ENCODE peak calls at places on chromosomes 5 and 9, in four cellular contexts. B, X, Q and A are unnamed samples.

GRCh38 chr9:80191108-80191507 is 619.3 kb downstream of the TLE4 start:
- DNase-seq in Q (no peak), X (no peak), B (no peak), A (no peak)

GRCh38 chr5:152505442-152506042 is 100.5 kb upstream of the NMUR2 start:
- DNase-seq in X (peak), B (no peak), Q (peak), A (peak)

GRCh38 chr9:35415769-35416427 is 74.0 kb upstream of the RUSC2 start:
- DNase-seq in Q (peak), X (no peak), B (no peak), A (no peak)

GRCh38 chr5:175902013-175902412 is 30.6 kb downstream of the CPLX2 start:
- DNase-seq in Q (no peak), B (no peak), X (no peak), A (no peak)

GRCh38 chr5:6000867-6001266 is 377.5 kb downstream of the MED10 start:
- DNase-seq in X (no peak), B (no peak), Q (no peak), A (no peak)

GRCh38 chr9:6538666-6539071 is 106.9 kb downstream of the GLDC start:
- DNase-seq in B (no peak), X (no peak), Q (peak), A (no peak)

GRCh38 chr5:10364186-10364689 is 10.7 kb downstream of the MARCHF6 start:
- DNase-seq in Q (no peak), X (no peak), B (no peak), A (no peak)

GRCh38 chr9:89766981-89767380 is 162.2 kb downstream of the GADD45G start:
- DNase-seq in Q (no peak), B (no peak), X (no peak), A (no peak)

GRCh38 chr5:139146809-139147742 is 51.1 kb downstream of the SIL1 start:
- DNase-seq in X (no peak), B (no peak), Q (no peak), A (no peak)

GRCh38 chr5:179235416-179236400 is 109.6 kb downstream of the ADAMTS2 start:
- DNase-seq in Q (peak), B (no peak), X (no peak), A (no peak)

GRCh38 chr9:120876842-120877240 is at the start of gene PHF19:
- DNase-seq in X (peak), B (no peak), Q (peak), A (no peak)

GRCh38 chr5:173859315-173860038 is 28.7 kb upstream of the CPEB4 start:
- DNase-seq in Q (no peak), X (no peak), B (no peak), A (no peak)

GRCh38 chr5:58366461-58366860 is 93.4 kb downstream of the PLK2 start:
- DNase-seq in B (no peak), Q (no peak), X (no peak), A (no peak)

GRCh38 chr9:94772654-94773303 is 46.3 kb downstream of the AOPEP start:
- DNase-seq in Q (no peak), B (no peak), X (no peak), A (peak)

GRCh38 chr5:12883395-12883794 is 979.1 kb upstream of the CTNND2 start:
- DNase-seq in X (no peak), Q (peak), B (no peak), A (no peak)

GRCh38 chr5:55320571-55320970 is 12.8 kb downstream of the MTREX start:
- DNase-seq in Q (no peak), X (no peak), B (no peak), A (no peak)

GRCh38 chr5:116738270-116738947 is 163.8 kb upstream of the SEMA6A start:
- DNase-seq in X (no peak), B (no peak), Q (peak), A (no peak)

GRCh38 chr9:129644902-129645301 is 3.0 kb upstream of the ASB6 start:
- DNase-seq in B (no peak), Q (no peak), X (no peak), A (no peak)

GRCh38 chr5:10423009-10423408 is 18.7 kb upstream of the ROPN1L start:
- DNase-seq in B (no peak), Q (no peak), X (no peak), A (no peak)

GRCh38 chr9:2723666-2724065 is 6.4 kb downstream of the KCNV2 start:
- DNase-seq in X (no peak), Q (no peak), B (no peak), A (no peak)

GRCh38 chr5:117454716-117455212 is 880.1 kb upstream of the SEMA6A start:
- DNase-seq in Q (peak), B (no peak), X (peak), A (no peak)

DNA sequence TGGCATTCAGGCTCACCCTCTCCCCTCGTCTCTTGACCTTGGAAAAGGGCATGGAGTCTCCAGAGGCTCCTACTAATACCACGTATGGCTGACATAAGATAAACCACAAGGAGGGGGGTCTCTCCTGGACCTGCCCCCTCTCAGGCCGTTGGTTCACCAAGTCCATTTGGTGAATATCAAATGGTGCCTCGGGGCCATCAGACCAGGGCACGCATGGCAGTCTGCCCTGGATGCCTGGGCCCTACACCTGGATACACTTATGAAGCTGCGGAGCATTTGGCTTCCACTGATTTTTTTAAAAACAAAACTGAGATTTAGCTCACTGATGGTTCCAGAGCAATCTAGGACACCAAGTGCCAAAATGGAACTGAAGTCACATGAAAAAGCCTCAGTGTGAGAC is 40.3 kb upstream of the ZNF622 start:
- DNase-seq in B (no peak), X (no peak), Q (no peak), A (no peak)
- H3K27ac ChIP-seq in B (no peak), X (no peak), Q (no peak), A (no peak)

GRCh38 chr9:85527331-85528015 is 214.3 kb downstream of the AGTPBP1 start:
- DNase-seq in Q (no peak), X (no peak), B (no peak), A (peak)
- H3K27ac ChIP-seq in Q (no peak), X (no peak), B (no peak), A (peak)

GRCh38 chr9:70589571-70590263 is 175.3 kb upstream of the KLF9 start:
- DNase-seq in B (no peak), Q (no peak), X (no peak), A (no peak)
- H3K27ac ChIP-seq in B (no peak), Q (no peak), X (no peak), A (peak)

GRCh38 chr5:168851902-168852321 is 272.7 kb upstream of the PANK3 start:
- DNase-seq in B (no peak), Q (no peak), X (peak), A (no peak)
- H3K27ac ChIP-seq in B (no peak), Q (peak), X (no peak), A (no peak)

GRCh38 chr5:33316773-33317172 is 124.0 kb upstream of the TARS1 start:
- DNase-seq in Q (no peak), X (no peak), B (no peak), A (no peak)

GRCh38 chr5:33313150-33313549 is 127.6 kb upstream of the TARS1 start:
- DNase-seq in Q (no peak), X (no peak), B (no peak), A (no peak)

GRCh38 chr5:33312631-33313030 is 128.1 kb upstream of the TARS1 start:
- DNase-seq in B (no peak), Q (no peak), X (no peak), A (no peak)

GRCh38 chr5:33317271-33317670 is 123.5 kb upstream of the TARS1 start:
- DNase-seq in B (no peak), Q (no peak), X (no peak), A (no peak)

DNA sequence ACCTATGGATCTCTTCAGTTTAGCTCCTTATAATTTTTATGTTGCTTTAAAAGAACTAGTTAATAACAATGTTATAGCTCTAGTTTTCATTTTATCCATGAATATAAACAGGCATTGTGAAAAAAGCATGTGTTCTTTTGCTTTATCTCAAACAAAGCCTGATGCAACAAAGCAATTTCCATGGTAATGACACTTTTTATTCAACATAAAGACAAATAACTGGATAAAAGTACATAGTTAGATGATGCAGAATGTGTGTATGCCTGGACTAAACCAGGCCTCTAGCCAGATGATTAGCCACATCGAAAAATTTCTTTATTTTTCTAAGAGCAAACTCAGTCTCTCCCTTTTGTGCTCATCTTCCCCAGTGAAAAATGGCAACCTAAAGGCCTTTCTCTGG is 125.6 kb upstream of the TARS1 start:
- DNase-seq in Q (no peak), X (no peak), B (no peak), A (no peak)
- H3K27ac ChIP-seq in Q (no peak), X (no peak), B (no peak), A (no peak)

GRCh38 chr5:67255881-67256280 is 59.3 kb upstream of the CD180 start:
- DNase-seq in X (no peak), B (no peak), Q (no peak), A (no peak)
- H3K27ac ChIP-seq in X (no peak), B (no peak), Q (no peak), A (no peak)

GRCh38 chr9:114172981-114173833 is 17.9 kb downstream of the COL27A1 start:
- DNase-seq in B (no peak), X (no peak), Q (no peak), A (no peak)

GRCh38 chr9:114170792-114171461 is 15.6 kb downstream of the COL27A1 start:
- DNase-seq in X (no peak), B (no peak), Q (no peak), A (no peak)

GRCh38 chr9:114169940-114170791 is 14.8 kb downstream of the COL27A1 start:
- DNase-seq in B (no peak), Q (no peak), X (no peak), A (no peak)

GRCh38 chr9:114169029-114169939 is 13.9 kb downstream of the COL27A1 start:
- DNase-seq in B (no peak), X (no peak), Q (no peak), A (no peak)

DNA sequence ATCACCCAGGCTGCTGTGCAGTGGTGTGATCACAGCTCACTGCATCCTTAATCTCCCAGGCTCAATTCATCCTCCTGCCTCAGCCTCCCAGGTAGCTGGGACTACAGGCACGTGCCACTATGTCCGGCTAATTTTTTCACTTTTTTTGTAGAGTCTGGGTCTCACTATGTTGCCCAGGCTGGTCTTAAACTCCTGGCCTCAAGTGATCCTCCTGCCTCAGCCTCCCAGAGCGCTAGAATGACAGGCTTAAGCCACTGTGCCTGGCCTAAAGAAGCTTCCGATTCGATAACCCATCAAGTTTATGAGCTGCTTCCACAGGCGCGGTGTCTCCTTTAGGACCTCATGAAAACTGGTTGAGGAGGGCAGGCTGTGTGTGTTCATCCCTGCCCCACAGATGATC is 16.2 kb downstream of the COL27A1 start:
- DNase-seq in Q (no peak), X (no peak), B (no peak), A (no peak)
- H3K27ac ChIP-seq in Q (no peak), X (no peak), B (no peak), A (no peak)

GRCh38 chr5:32274548-32275420 is 38.0 kb downstream of the MTMR12 start:
- DNase-seq in X (no peak), B (no peak), Q (peak), A (no peak)

GRCh38 chr5:32276173-32276853 is 36.4 kb downstream of the MTMR12 start:
- DNase-seq in X (no peak), Q (peak), B (no peak), A (no peak)

GRCh38 chr5:32272746-32273145 is 40.0 kb downstream of the MTMR12 start:
- DNase-seq in X (no peak), Q (no peak), B (no peak), A (no peak)

GRCh38 chr5:32277782-32278181 is 35.0 kb downstream of the MTMR12 start:
- DNase-seq in Q (no peak), X (no peak), B (no peak), A (no peak)

GRCh38 chr5:32275421-32275765 is 37.3 kb downstream of the MTMR12 start:
- DNase-seq in B (no peak), X (no peak), Q (no peak), A (no peak)
- H3K27ac ChIP-seq in B (no peak), X (no peak), Q (no peak), A (peak)

DNA sequence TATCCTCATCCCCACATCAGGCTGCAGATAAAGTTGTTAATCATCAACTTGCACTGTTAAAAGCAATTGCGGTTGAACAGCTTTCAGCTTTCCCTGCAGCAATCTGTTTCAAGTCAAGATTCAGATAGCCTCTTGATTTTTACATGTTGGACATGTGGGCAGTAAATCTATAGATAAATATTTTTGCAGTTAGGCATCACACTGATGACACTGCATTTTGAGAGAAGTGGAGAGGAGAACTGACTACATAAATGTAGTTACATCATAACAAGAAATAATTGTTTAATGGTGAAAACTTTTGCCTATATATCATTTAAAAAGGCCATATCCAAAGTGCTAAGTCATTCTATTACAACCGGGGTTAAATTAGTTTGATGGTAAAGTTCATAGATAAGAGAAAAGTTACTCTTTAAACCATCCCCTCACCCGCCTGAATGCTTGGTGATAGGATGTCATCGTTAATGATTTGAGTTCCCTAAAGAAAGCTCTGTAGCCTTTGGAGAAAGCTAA is 30.7 kb upstream of the ALDH1A1 start:
- DNase-seq in X (no peak), B (no peak), Q (no peak), A (no peak)
- H3K27ac ChIP-seq in X (no peak), B (no peak), Q (no peak), A (no peak)